ENCODE peak calls at places on chromosomes 11 and 22, in six cellular contexts. One of them, this sample, is unnamed.

GRCh38 chr11:2296913-2297622 is 4.7 kb downstream of the C11orf21 start:
- DNase-seq in A549: no peak
- DNase-seq in NCI-H774: no peak
- DNase-seq in A172: no peak
- DNase-seq in T47D: no peak
- DNase-seq in activated B cell treated with CpG ODN at 0.5 μM for 24 hours: peak
- DNase-seq in this sample: no peak

GRCh38 chr11:122763108-122763507 is 75.2 kb upstream of the CRTAM start:
- DNase-seq in A549: no peak
- DNase-seq in NCI-H774: no peak
- DNase-seq in A172: no peak
- DNase-seq in T47D: no peak
- DNase-seq in activated B cell treated with CpG ODN at 0.5 μM for 24 hours: no peak
- DNase-seq in this sample: no peak

GRCh38 chr11:87036756-87037449 is 831 bp upstream of the TMEM135 start:
- DNase-seq in A549: no peak
- DNase-seq in NCI-H774: no peak
- DNase-seq in A172: no peak
- DNase-seq in T47D: no peak
- DNase-seq in activated B cell treated with CpG ODN at 0.5 μM for 24 hours: no peak
- DNase-seq in this sample: no peak

GRCh38 chr22:35509960-35510359 is 30.7 kb upstream of the RASD2 start:
- DNase-seq in A549: no peak
- DNase-seq in NCI-H774: no peak
- DNase-seq in A172: no peak
- DNase-seq in T47D: no peak
- DNase-seq in activated B cell treated with CpG ODN at 0.5 μM for 24 hours: no peak
- DNase-seq in this sample: no peak

GRCh38 chr11:134413334-134414035 is 1.4 kb upstream of the B3GAT1 start:
- DNase-seq in A549: no peak
- DNase-seq in NCI-H774: no peak
- DNase-seq in A172: no peak
- DNase-seq in T47D: no peak
- DNase-seq in activated B cell treated with CpG ODN at 0.5 μM for 24 hours: no peak
- DNase-seq in this sample: no peak

GRCh38 chr11:19785265-19785664 is 72.6 kb downstream of the NAV2 start:
- DNase-seq in A549: no peak
- DNase-seq in NCI-H774: no peak
- DNase-seq in A172: no peak
- DNase-seq in T47D: no peak
- DNase-seq in activated B cell treated with CpG ODN at 0.5 μM for 24 hours: no peak
- DNase-seq in this sample: no peak

GRCh38 chr11:121347805-121348204 is 55.2 kb downstream of the SC5D start:
- DNase-seq in A549: no peak
- DNase-seq in NCI-H774: no peak
- DNase-seq in A172: no peak
- DNase-seq in T47D: no peak
- DNase-seq in activated B cell treated with CpG ODN at 0.5 μM for 24 hours: no peak
- DNase-seq in this sample: no peak

GRCh38 chr22:23214398-23214797 is 34.1 kb downstream of the BCR start:
- DNase-seq in A549: no peak
- DNase-seq in NCI-H774: no peak
- DNase-seq in A172: no peak
- DNase-seq in T47D: no peak
- DNase-seq in activated B cell treated with CpG ODN at 0.5 μM for 24 hours: no peak
- DNase-seq in this sample: no peak

GRCh38 chr11:113773092-113773415 is 438 bp downstream of the ZW10 start:
- DNase-seq in A549: peak
- DNase-seq in NCI-H774: no peak
- DNase-seq in A172: peak
- DNase-seq in T47D: no peak
- DNase-seq in activated B cell treated with CpG ODN at 0.5 μM for 24 hours: no peak
- DNase-seq in this sample: no peak

GRCh38 chr11:67373916-67374570 is 645 bp upstream of the CLCF1 start:
- DNase-seq in A549: peak
- DNase-seq in NCI-H774: no peak
- DNase-seq in A172: peak
- DNase-seq in T47D: peak
- DNase-seq in activated B cell treated with CpG ODN at 0.5 μM for 24 hours: peak
- DNase-seq in this sample: no peak

GRCh38 chr11:75214843-75215242 is 25.7 kb upstream of the TPBGL start:
- DNase-seq in A549: no peak
- DNase-seq in NCI-H774: no peak
- DNase-seq in A172: no peak
- DNase-seq in T47D: no peak
- DNase-seq in activated B cell treated with CpG ODN at 0.5 μM for 24 hours: no peak
- DNase-seq in this sample: no peak

GRCh38 chr11:85666687-85667086 is 1.8 kb upstream of the CREBZF start:
- DNase-seq in A549: no peak
- DNase-seq in NCI-H774: no peak
- DNase-seq in A172: no peak
- DNase-seq in T47D: no peak
- DNase-seq in activated B cell treated with CpG ODN at 0.5 μM for 24 hours: no peak
- DNase-seq in this sample: no peak

GRCh38 chr22:30890689-30891442 is 77.7 kb downstream of the MORC2 start:
- DNase-seq in A549: peak
- DNase-seq in NCI-H774: no peak
- DNase-seq in A172: no peak
- DNase-seq in T47D: peak
- DNase-seq in activated B cell treated with CpG ODN at 0.5 μM for 24 hours: peak
- DNase-seq in this sample: no peak

GRCh38 chr11:86955111-86955673 is at the start of gene FZD4:
- DNase-seq in A549: peak
- DNase-seq in NCI-H774: peak
- DNase-seq in A172: peak
- DNase-seq in T47D: peak
- DNase-seq in activated B cell treated with CpG ODN at 0.5 μM for 24 hours: peak
- DNase-seq in this sample: peak

GRCh38 chr11:2361565-2361964 is 15.5 kb upstream of the CD81 start:
- DNase-seq in A549: no peak
- DNase-seq in NCI-H774: no peak
- DNase-seq in A172: no peak
- DNase-seq in T47D: no peak
- DNase-seq in activated B cell treated with CpG ODN at 0.5 μM for 24 hours: no peak
- DNase-seq in this sample: no peak

GRCh38 chr22:48055827-48056226 is 1293.4 kb downstream of the TBC1D22A start:
- DNase-seq in A549: no peak
- DNase-seq in NCI-H774: no peak
- DNase-seq in A172: peak
- DNase-seq in T47D: no peak
- DNase-seq in activated B cell treated with CpG ODN at 0.5 μM for 24 hours: no peak
- DNase-seq in this sample: no peak

GRCh38 chr22:17205432-17205831 is 13.8 kb downstream of the ADA2 start:
- DNase-seq in A549: no peak
- DNase-seq in NCI-H774: no peak
- DNase-seq in A172: no peak
- DNase-seq in T47D: no peak
- DNase-seq in activated B cell treated with CpG ODN at 0.5 μM for 24 hours: no peak
- DNase-seq in this sample: no peak

GRCh38 chr11:17207317-17208256 is at the start of gene PIK3C2A:
- DNase-seq in A549: peak
- DNase-seq in NCI-H774: peak
- DNase-seq in A172: peak
- DNase-seq in T47D: peak
- DNase-seq in activated B cell treated with CpG ODN at 0.5 μM for 24 hours: peak
- DNase-seq in this sample: peak

GRCh38 chr22:37077802-37078448 is 26.4 kb downstream of the KCTD17 start:
- DNase-seq in A549: peak
- DNase-seq in NCI-H774: no peak
- DNase-seq in A172: peak
- DNase-seq in T47D: peak
- DNase-seq in activated B cell treated with CpG ODN at 0.5 μM for 24 hours: peak
- DNase-seq in this sample: no peak

GRCh38 chr11:5366856-5367255 is 15.5 kb downstream of the OR51B6 start:
- DNase-seq in A549: no peak
- DNase-seq in NCI-H774: no peak
- DNase-seq in A172: peak
- DNase-seq in T47D: no peak
- DNase-seq in activated B cell treated with CpG ODN at 0.5 μM for 24 hours: no peak
- DNase-seq in this sample: no peak

GRCh38 chr11:30960387-30960992 is 374.3 kb upstream of the MPPED2 start:
- DNase-seq in A549: peak
- DNase-seq in NCI-H774: peak
- DNase-seq in A172: peak
- DNase-seq in T47D: peak
- DNase-seq in activated B cell treated with CpG ODN at 0.5 μM for 24 hours: no peak
- DNase-seq in this sample: peak

GRCh38 chr11:11842426-11843008 is 745 bp downstream of the USP47 start:
- DNase-seq in A549: peak
- DNase-seq in NCI-H774: peak
- DNase-seq in A172: peak
- DNase-seq in T47D: peak
- DNase-seq in activated B cell treated with CpG ODN at 0.5 μM for 24 hours: no peak
- DNase-seq in this sample: peak

GRCh38 chr11:128595221-128595620 is 7.9 kb upstream of the ETS1 start:
- DNase-seq in A549: no peak
- DNase-seq in NCI-H774: peak
- DNase-seq in A172: peak
- DNase-seq in T47D: no peak
- DNase-seq in activated B cell treated with CpG ODN at 0.5 μM for 24 hours: no peak
- DNase-seq in this sample: no peak

GRCh38 chr22:28021998-28022660 is 103.1 kb upstream of the PITPNB start:
- DNase-seq in A549: no peak
- DNase-seq in NCI-H774: no peak
- DNase-seq in A172: no peak
- DNase-seq in T47D: no peak
- DNase-seq in activated B cell treated with CpG ODN at 0.5 μM for 24 hours: no peak
- DNase-seq in this sample: no peak

GRCh38 chr22:36546092-36546804 is 17.3 kb upstream of the EIF3D start:
- DNase-seq in A549: peak
- DNase-seq in NCI-H774: peak
- DNase-seq in A172: peak
- DNase-seq in T47D: peak
- DNase-seq in activated B cell treated with CpG ODN at 0.5 μM for 24 hours: no peak
- DNase-seq in this sample: peak

GRCh38 chr11:73565804-73566203 is 32.1 kb downstream of the FAM168A start:
- DNase-seq in A549: no peak
- DNase-seq in NCI-H774: no peak
- DNase-seq in A172: no peak
- DNase-seq in T47D: no peak
- DNase-seq in activated B cell treated with CpG ODN at 0.5 μM for 24 hours: no peak
- DNase-seq in this sample: no peak

GRCh38 chr22:30267382-30268302 is 991 bp upstream of the OSM start:
- DNase-seq in A549: no peak
- DNase-seq in NCI-H774: no peak
- DNase-seq in A172: no peak
- DNase-seq in T47D: no peak
- DNase-seq in activated B cell treated with CpG ODN at 0.5 μM for 24 hours: no peak
- DNase-seq in this sample: no peak

GRCh38 chr11:71176812-71177211 is 75.6 kb downstream of the SHANK2 start:
- DNase-seq in A549: no peak
- DNase-seq in NCI-H774: no peak
- DNase-seq in A172: no peak
- DNase-seq in T47D: no peak
- DNase-seq in activated B cell treated with CpG ODN at 0.5 μM for 24 hours: no peak
- DNase-seq in this sample: no peak

GRCh38 chr11:8298801-8299786 is 35.4 kb upstream of the LMO1 start:
- DNase-seq in A549: no peak
- DNase-seq in NCI-H774: no peak
- DNase-seq in A172: no peak
- DNase-seq in T47D: no peak
- DNase-seq in activated B cell treated with CpG ODN at 0.5 μM for 24 hours: no peak
- DNase-seq in this sample: no peak

GRCh38 chr22:49812838-49813237 is 14.8 kb downstream of the BRD1 start:
- DNase-seq in A549: no peak
- DNase-seq in NCI-H774: no peak
- DNase-seq in A172: peak
- DNase-seq in T47D: no peak
- DNase-seq in activated B cell treated with CpG ODN at 0.5 μM for 24 hours: no peak
- DNase-seq in this sample: no peak

GRCh38 chr11:62108017-62108750 is 15.6 kb upstream of the INCENP start:
- DNase-seq in A549: peak
- DNase-seq in NCI-H774: peak
- DNase-seq in A172: peak
- DNase-seq in T47D: no peak
- DNase-seq in activated B cell treated with CpG ODN at 0.5 μM for 24 hours: no peak
- DNase-seq in this sample: peak

GRCh38 chr22:21033895-21034294 is 1.5 kb upstream of the SLC7A4 start:
- DNase-seq in A549: no peak
- DNase-seq in NCI-H774: no peak
- DNase-seq in A172: no peak
- DNase-seq in T47D: no peak
- DNase-seq in activated B cell treated with CpG ODN at 0.5 μM for 24 hours: no peak
- DNase-seq in this sample: no peak

GRCh38 chr22:41752011-41752975 is 48.2 kb upstream of the CCDC134 start:
- DNase-seq in A549: no peak
- DNase-seq in NCI-H774: no peak
- DNase-seq in A172: no peak
- DNase-seq in T47D: no peak
- DNase-seq in activated B cell treated with CpG ODN at 0.5 μM for 24 hours: no peak
- DNase-seq in this sample: no peak

GRCh38 chr11:130815074-130815802 is 101.0 kb downstream of the SNX19 start:
- DNase-seq in A549: no peak
- DNase-seq in NCI-H774: no peak
- DNase-seq in A172: no peak
- DNase-seq in T47D: no peak
- DNase-seq in activated B cell treated with CpG ODN at 0.5 μM for 24 hours: no peak
- DNase-seq in this sample: no peak

GRCh38 chr22:42805016-42805997 is 51.8 kb downstream of the ARFGAP3 start:
- DNase-seq in A549: no peak
- DNase-seq in NCI-H774: peak
- DNase-seq in A172: no peak
- DNase-seq in T47D: no peak
- DNase-seq in activated B cell treated with CpG ODN at 0.5 μM for 24 hours: no peak
- DNase-seq in this sample: peak

GRCh38 chr22:49788492-49788891 is 39.2 kb downstream of the BRD1 start:
- DNase-seq in A549: no peak
- DNase-seq in NCI-H774: no peak
- DNase-seq in A172: no peak
- DNase-seq in T47D: no peak
- DNase-seq in activated B cell treated with CpG ODN at 0.5 μM for 24 hours: no peak
- DNase-seq in this sample: no peak

This sample was measured in NCI-H748 treated with DMSO at 0.1 percent for 48 hours.